ENCODE peak calls at places on chromosomes 11 and 22, in seven cellular contexts. S is AML-193; O is stimulated activated naive B cell treated with anti-CD40 and anti-IgM and Interleukin-4, amounts not matched to agents 10 μg/mL and 1 μg/mL and 100 μg/mL, for 72 hours; R is stimulated activated CD8-positive, alpha-beta memory T cell treated with anti-CD3 and anti-CD28 coated beads, Interleukin-15, amount 100 ng/mL, for 1 hour; K is posterior vena cava; D is gastrocnemius medialis; Q is fibroblast of gingiva. P is an unnamed sample.

GRCh38 chr11:27183672-27184457 is 143.2 kb downstream of the BBOX1 start:
- DNase-seq in S (peak; percentile 33), O (peak; percentile 1), R (peak; percentile 12), K (no peak), D (no peak), Q (peak; percentile 61), P (no peak)

GRCh38 chr22:22955866-22956535 is 68.4 kb downstream of the IGLL5 start:
- DNase-seq in S (peak; percentile 72), O (peak; percentile 61), R (peak; percentile 29), K (no peak), D (peak; percentile 28), Q (peak; percentile 67), P (peak; percentile 48)

GRCh38 chr22:43881091-43882061 is 10.4 kb downstream of the PNPLA5 start:
- DNase-seq in S (no peak), O (no peak), R (no peak), K (peak; percentile 68), D (no peak), Q (no peak), P (no peak)

GRCh38 chr11:94544832-94545640 is 1.3 kb downstream of the FUT4 start:
- DNase-seq in S (no peak), O (no peak), R (no peak), K (peak; percentile 85), D (no peak), Q (no peak), P (no peak)

GRCh38 chr11:64852804-64853520 is 8.5 kb upstream of the CDC42BPG start:
- DNase-seq in S (no peak), O (peak; percentile 52), R (no peak), K (no peak), D (peak; percentile 49), Q (no peak), P (no peak)

GRCh38 chr11:68929706-68930605 is 26.3 kb downstream of the IGHMBP2 start:
- DNase-seq in S (no peak), O (no peak), R (no peak), K (no peak), D (no peak), Q (no peak), P (no peak)

GRCh38 chr11:111354601-111354891 is 24.5 kb downstream of the POU2AF1 start:
- DNase-seq in S (no peak), O (no peak), R (no peak), K (no peak), D (no peak), Q (no peak), P (no peak)

GRCh38 chr11:15532432-15532831 is 417.7 kb downstream of the INSC start:
- DNase-seq in S (no peak), O (no peak), R (no peak), K (no peak), D (no peak), Q (no peak), P (no peak)

GRCh38 chr11:112811781-112812180 is 149.4 kb upstream of the NCAM1 start:
- DNase-seq in S (no peak), O (no peak), R (no peak), K (no peak), D (no peak), Q (no peak), P (no peak)

GRCh38 chr11:19365743-19366410 is 125.1 kb upstream of the E2F8 start:
- DNase-seq in S (no peak), O (no peak), R (no peak), K (no peak), D (no peak), Q (no peak), P (no peak)

GRCh38 chr11:5600374-5600851 is 4.0 kb downstream of the TRIM6 start:
- DNase-seq in S (peak; percentile 83), O (peak; percentile 46), R (peak; percentile 14), K (peak; percentile 91), D (peak; percentile 28), Q (peak; percentile 74), P (peak; percentile 55)

GRCh38 chr11:21897203-21897602 is 295.7 kb upstream of the ANO5 start:
- DNase-seq in S (no peak), O (no peak), R (no peak), K (no peak), D (no peak), Q (no peak), P (no peak)

P was measured in HL-60.